ENCODE peak calls at places on chromosome 5, in eight cellular contexts. P, B, Q, A, C, I, G and X are unnamed samples.

GRCh38 chr5:136120529-136120928 is 12.1 kb upstream of the SMAD5 start:
- DNase-seq in G (no peak), P (no peak), A (no peak), C (no peak), Q (no peak), I (no peak), B (no peak), X (no peak)

GRCh38 chr5:178114325-178115135 is 1.2 kb downstream of the N4BP3 start:
- DNase-seq in P (no peak), Q (no peak), B (no peak), G (peak), C (no peak), A (no peak), I (peak), X (no peak)

GRCh38 chr5:181207214-181207959 is 2.4 kb upstream of the TRIM7 start:
- DNase-seq in Q (peak), G (peak), C (peak), I (peak), P (peak), B (peak), A (peak), X (peak)

GRCh38 chr5:41883243-41883642 is 13.0 kb upstream of the OXCT1 start:
- DNase-seq in I (no peak), P (no peak), A (no peak), B (no peak), C (no peak), G (no peak), Q (no peak), X (no peak)

GRCh38 chr5:64506567-64507321 is 929 bp downstream of the RGS7BP start:
- DNase-seq in A (no peak), G (no peak), I (no peak), B (no peak), Q (no peak), P (no peak), C (no peak), X (no peak)

GRCh38 chr5:59190746-59191145 is 607.9 kb downstream of the RAB3C start:
- DNase-seq in I (no peak), P (no peak), G (no peak), C (no peak), B (no peak), Q (no peak), A (no peak), X (no peak)

GRCh38 chr5:113487779-113488644 is at the start of gene MCC:
- DNase-seq in G (no peak), C (peak), I (peak), Q (peak), A (peak), B (peak), P (peak), X (peak)

GRCh38 chr5:67346611-67347010 is 150.0 kb upstream of the CD180 start:
- DNase-seq in A (no peak), C (no peak), G (no peak), B (no peak), Q (no peak), I (no peak), P (no peak), X (no peak)

GRCh38 chr5:128228506-128228905 is 144.9 kb downstream of the SLC12A2 start:
- DNase-seq in A (no peak), I (no peak), C (no peak), Q (peak), G (no peak), B (no peak), P (peak), X (no peak)

GRCh38 chr5:10577371-10578291 is 13.8 kb downstream of the ANKRD33B start:
- DNase-seq in C (no peak), B (no peak), P (no peak), A (peak), I (peak), G (no peak), Q (peak), X (no peak)

GRCh38 chr5:117235814-117236213 is 661.2 kb upstream of the SEMA6A start:
- DNase-seq in P (no peak), I (no peak), G (no peak), Q (peak), C (no peak), B (peak), A (no peak), X (no peak)

GRCh38 chr5:73375949-73376348 is 72.6 kb downstream of the FOXD1 start:
- DNase-seq in P (no peak), A (no peak), I (no peak), C (no peak), Q (no peak), G (no peak), B (no peak), X (no peak)

GRCh38 chr5:91474201-91474600 is 91.1 kb upstream of the ARRDC3 start:
- DNase-seq in Q (peak), C (no peak), A (no peak), P (no peak), I (no peak), G (no peak), B (no peak), X (no peak)

GRCh38 chr5:172729588-172729987 is 41.4 kb downstream of the DUSP1 start:
- DNase-seq in I (peak), A (no peak), P (no peak), B (no peak), G (no peak), C (peak), Q (no peak), X (no peak)

GRCh38 chr5:32249668-32250067 is 63.1 kb downstream of the MTMR12 start:
- DNase-seq in I (no peak), B (no peak), A (no peak), G (no peak), Q (no peak), P (no peak), C (no peak), X (no peak)

GRCh38 chr5:75457691-75458090 is 53.7 kb downstream of the CERT1 start:
- DNase-seq in B (no peak), C (no peak), A (no peak), Q (no peak), I (no peak), P (no peak), G (no peak), X (no peak)

GRCh38 chr5:176162206-176162605 is 76.0 kb upstream of the SIMC1 start:
- DNase-seq in P (no peak), A (peak), C (no peak), G (no peak), B (no peak), I (no peak), Q (no peak), X (no peak)

GRCh38 chr5:71974622-71975021 is 132.7 kb upstream of the MAP1B start:
- DNase-seq in I (no peak), Q (no peak), P (no peak), A (no peak), C (no peak), B (no peak), G (no peak), X (no peak)

GRCh38 chr5:50968296-50969206 is 302.1 kb downstream of the PARP8 start:
- DNase-seq in C (no peak), P (no peak), G (no peak), I (no peak), B (no peak), A (no peak), Q (no peak), X (no peak)

GRCh38 chr5:172407861-172408260 is 46.5 kb downstream of the SH3PXD2B start:
- DNase-seq in B (no peak), P (no peak), Q (peak), C (peak), I (no peak), A (no peak), G (no peak), X (no peak)

GRCh38 chr5:9140711-9141110 is 405.2 kb downstream of the SEMA5A start:
- DNase-seq in P (no peak), G (no peak), Q (no peak), C (no peak), B (no peak), I (no peak), A (no peak), X (no peak)

GRCh38 chr5:128825826-128826225 is 139.5 kb upstream of the SLC27A6 start:
- DNase-seq in Q (peak), G (no peak), A (no peak), B (no peak), C (no peak), I (no peak), P (no peak), X (peak)

GRCh38 chr5:103271570-103272289 is 13.2 kb downstream of the MACIR start:
- DNase-seq in Q (peak), G (no peak), A (no peak), P (no peak), I (no peak), B (no peak), C (no peak), X (no peak)

DNA sequence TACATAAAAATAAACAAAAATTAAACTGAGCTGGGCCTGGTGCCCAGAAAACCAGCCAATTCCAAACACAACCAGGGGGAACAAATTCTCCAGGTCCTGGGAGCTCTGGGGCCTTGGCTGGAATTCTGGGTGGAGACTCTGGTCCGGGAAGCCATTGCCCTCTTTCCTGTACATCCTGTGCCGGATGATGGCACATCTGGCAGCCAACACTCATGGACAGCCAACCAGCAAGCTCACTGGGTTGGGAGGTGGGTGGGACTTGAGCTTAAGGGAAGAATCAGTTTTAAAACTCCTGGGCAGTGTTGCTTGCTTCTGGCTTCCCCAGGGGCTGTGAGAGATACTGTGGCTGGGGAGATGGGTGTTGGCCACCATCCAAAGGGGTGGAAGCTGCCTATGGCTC is 56.1 kb downstream of the PCDH1 start:
- DNase-seq in B (no peak), C (no peak), Q (peak), P (peak), A (peak), I (no peak), G (no peak), X (no peak)
- TF ChIP-seq CTCF in B (no peak), C (no peak), Q (no peak), P (no peak), A (no peak), I (no peak), G (no peak), X (no peak)

DNA sequence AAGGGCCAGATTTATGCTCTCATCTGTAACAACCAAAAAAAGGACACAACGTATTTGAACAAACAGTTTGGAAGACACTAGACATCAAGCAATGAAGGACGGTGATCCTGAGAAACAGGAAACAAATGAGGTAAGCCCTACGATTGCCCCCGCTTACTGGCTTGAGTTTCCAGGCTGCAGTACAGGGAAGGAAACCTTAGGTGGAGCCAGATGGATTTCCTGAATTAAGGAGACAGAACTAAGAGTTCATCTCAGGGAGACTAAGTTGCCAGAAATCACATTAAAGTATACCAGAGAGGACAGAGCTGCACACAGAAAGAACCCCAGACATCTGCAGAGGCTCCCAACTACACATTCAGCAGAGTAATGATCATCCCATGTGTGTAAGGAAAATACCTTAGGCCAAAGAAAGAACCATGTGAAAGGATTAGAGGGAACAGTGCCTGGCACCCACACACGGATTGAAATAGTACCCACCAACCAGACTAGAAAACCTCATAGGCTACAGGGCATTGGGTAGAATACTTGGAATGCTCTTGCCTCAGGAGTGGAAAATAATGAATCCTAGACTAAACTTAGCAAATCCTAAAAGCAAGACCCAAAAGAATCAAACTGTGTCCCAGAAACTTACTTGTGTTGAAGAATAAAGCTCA is 99.3 kb upstream of the NIPBL start:
- DNase-seq in Q (peak), B (peak), C (no peak), P (no peak), I (no peak), G (peak), A (no peak), X (peak)
- TF ChIP-seq CTCF in Q (peak), B (peak), C (peak), P (peak), I (no peak), G (peak), A (peak), X (peak)

GRCh38 chr5:53381-54174 is 38.4 kb upstream of the PLEKHG4B start:
- DNase-seq in A (no peak), I (no peak), P (no peak), B (peak), Q (peak), G (no peak), C (peak), X (no peak)
- TF ChIP-seq CTCF in A (peak), I (no peak), P (peak), B (peak), Q (no peak), G (no peak), C (peak), X (peak)

GRCh38 chr5:156835905-156836304 is 14.2 kb upstream of the PPP1R2B start:
- DNase-seq in Q (no peak), G (peak), C (no peak), B (no peak), P (no peak), A (no peak), I (no peak), X (no peak)

GRCh38 chr5:156846914-156847313 is 3.2 kb upstream of the PPP1R2B start:
- DNase-seq in A (no peak), G (no peak), Q (no peak), B (no peak), C (no peak), I (no peak), P (no peak), X (no peak)

GRCh38 chr5:156838966-156839365 is 11.1 kb upstream of the PPP1R2B start:
- DNase-seq in A (no peak), B (no peak), Q (no peak), I (no peak), G (no peak), P (no peak), C (no peak), X (no peak)

GRCh38 chr5:156841737-156842136 is 8.4 kb upstream of the PPP1R2B start:
- DNase-seq in I (no peak), A (no peak), G (no peak), B (no peak), Q (no peak), C (no peak), P (no peak), X (no peak)
- TF ChIP-seq CTCF in I (no peak), A (no peak), G (no peak), B (no peak), Q (no peak), C (no peak), P (no peak), X (no peak)

GRCh38 chr5:143106175-143106574 is 297.3 kb downstream of the NR3C1 start:
- DNase-seq in I (no peak), G (peak), B (peak), A (peak), C (no peak), P (no peak), Q (peak), X (peak)
- TF ChIP-seq CTCF in I (no peak), G (peak), B (peak), A (peak), C (peak), P (peak), Q (peak), X (peak)

GRCh38 chr5:159982421-159983173 is 26.3 kb upstream of the TTC1 start:
- DNase-seq in G (no peak), B (no peak), A (no peak), P (no peak), C (no peak), Q (no peak), I (peak), X (no peak)
- TF ChIP-seq CTCF in G (no peak), B (no peak), A (no peak), P (no peak), C (no peak), Q (no peak), I (no peak), X (no peak)

DNA sequence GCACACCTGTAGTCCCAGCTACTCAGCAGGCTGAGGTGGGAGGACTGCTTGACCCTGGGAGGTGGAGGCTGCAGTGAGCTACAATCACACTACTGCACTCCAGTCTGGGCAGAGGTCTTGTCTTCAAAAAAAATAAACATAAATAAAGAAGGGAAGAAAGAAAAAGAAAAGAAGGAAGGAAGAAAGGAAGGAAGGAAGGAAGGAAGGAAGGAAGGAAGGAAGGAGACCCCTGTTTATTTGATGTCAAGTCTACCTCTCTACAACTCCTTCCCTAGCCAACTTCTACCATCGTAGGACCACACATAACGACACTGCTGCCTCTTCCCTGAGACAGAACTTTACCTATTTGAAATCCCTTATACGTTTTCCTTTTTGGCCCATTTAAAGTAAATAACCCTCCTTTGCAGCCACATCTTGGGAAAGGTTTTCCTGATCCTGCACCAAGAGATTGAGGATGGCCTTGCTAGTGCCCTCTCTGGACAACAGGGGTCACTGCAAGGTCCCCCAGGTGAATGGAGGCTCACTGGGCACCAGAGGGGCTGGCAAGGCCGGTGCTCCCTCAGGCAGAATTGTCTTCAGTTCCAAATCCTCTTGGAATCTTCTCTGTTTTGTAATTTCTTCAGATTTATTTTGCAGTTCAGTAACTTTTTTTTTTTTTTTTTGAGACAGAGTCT is 10.5 kb downstream of the RPS14 start:
- DNase-seq in A (no peak), B (peak), P (no peak), Q (peak), C (no peak), G (no peak), I (no peak), X (no peak)
- TF ChIP-seq CTCF in A (peak), B (peak), P (peak), Q (peak), C (peak), G (peak), I (no peak), X (peak)

GRCh38 chr5:150255659-150256415 is 33.7 kb downstream of the CAMK2A start:
- DNase-seq in C (no peak), P (no peak), G (no peak), I (no peak), Q (peak), B (no peak), A (no peak), X (peak)

GRCh38 chr5:150256416-150257064 is 33.0 kb downstream of the CAMK2A start:
- DNase-seq in A (no peak), P (no peak), C (no peak), I (no peak), G (no peak), B (peak), Q (no peak), X (no peak)

GRCh38 chr5:150261231-150261630 is 28.3 kb downstream of the CAMK2A start:
- DNase-seq in Q (no peak), A (no peak), B (no peak), G (no peak), I (no peak), C (no peak), P (no peak), X (peak)

GRCh38 chr5:150257424-150257823 is 32.1 kb downstream of the CAMK2A start:
- DNase-seq in P (no peak), I (no peak), A (no peak), B (no peak), G (no peak), C (peak), Q (no peak), X (no peak)

DNA sequence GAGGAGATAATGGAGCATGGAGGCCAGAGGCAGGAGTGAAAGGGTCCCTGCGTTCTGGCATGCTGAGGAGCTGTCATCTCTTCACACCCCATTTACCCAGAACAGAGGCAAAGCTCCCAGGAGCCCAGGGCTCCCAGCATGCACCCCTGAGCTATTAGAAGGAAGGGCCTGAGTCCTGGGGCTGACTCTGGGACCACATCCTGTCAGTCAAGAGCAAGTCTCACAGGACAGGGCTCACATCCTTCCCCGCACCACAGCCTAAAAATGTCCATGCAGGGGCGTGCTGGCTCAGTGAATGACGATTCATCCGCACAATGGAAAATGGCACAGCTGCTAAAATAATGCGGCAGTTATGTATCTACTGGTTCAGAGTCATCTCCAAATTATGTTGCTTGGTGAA is 31.4 kb downstream of the CAMK2A start:
- DNase-seq in C (no peak), Q (no peak), I (no peak), P (no peak), G (peak), B (no peak), A (peak), X (peak)
- TF ChIP-seq CTCF in C (no peak), Q (no peak), I (no peak), P (no peak), G (no peak), B (no peak), A (no peak), X (peak)

GRCh38 chr5:68722357-68722756 is 371.5 kb upstream of the SLC30A5 start:
- DNase-seq in I (no peak), B (no peak), C (no peak), Q (no peak), P (no peak), A (no peak), G (no peak), X (no peak)
- TF ChIP-seq CTCF in I (no peak), B (no peak), C (no peak), Q (no peak), P (no peak), A (no peak), G (no peak), X (no peak)